ENCODE peak calls at places on chromosomes 11 and 22, in six cellular contexts. L is adrenal gland, M is A549, J is psoas muscle, Y is neural progenitor cell, B is IMR-90. T is an unnamed sample.
A peak's percentile ranks its signal among the peaks of the same experiment; 100 is the strongest.

GRCh38 chr11:110989734-110990133 is 255.8 kb upstream of the POU2AF2 start:
- DNase-seq in L (peak; percentile 65), M (no peak), J (peak; percentile 17), Y (no peak), B (peak; percentile 90), T (no peak)

GRCh38 chr11:131907371-131907770 is 537.0 kb downstream of the NTM start:
- DNase-seq in L (no peak), M (no peak), J (no peak), Y (no peak), B (no peak), T (no peak)

GRCh38 chr11:1478544-1478943 is 8.0 kb downstream of the MOB2 start:
- DNase-seq in L (no peak), M (no peak), J (peak; percentile 12), Y (no peak), B (no peak), T (peak; percentile 7)

GRCh38 chr11:57491371-57492061 is 24.0 kb downstream of the SLC43A1 start:
- DNase-seq in L (peak; percentile 65), M (no peak), J (peak; percentile 49), Y (peak; percentile 72), B (no peak), T (no peak)

GRCh38 chr22:32587449-32587848 is 112.8 kb downstream of the FBXO7 start:
- DNase-seq in L (peak; percentile 62), M (no peak), J (peak; percentile 74), Y (no peak), B (no peak), T (peak; percentile 14)

GRCh38 chr22:17883356-17883755 is 109.1 kb upstream of the BID start:
- DNase-seq in L (no peak), M (no peak), J (no peak), Y (no peak), B (no peak), T (no peak)

GRCh38 chr22:36736701-36737320 is 33.3 kb upstream of the CACNG2 start:
- DNase-seq in L (peak; percentile 17), M (no peak), J (no peak), Y (no peak), B (no peak), T (no peak)

GRCh38 chr11:71209656-71210055 is 42.7 kb downstream of the SHANK2 start:
- DNase-seq in L (no peak), M (no peak), J (no peak), Y (no peak), B (no peak), T (no peak)

GRCh38 chr11:33533668-33534067 is 167.0 kb downstream of the C11orf91 start:
- DNase-seq in L (no peak), M (no peak), J (no peak), Y (no peak), B (peak; percentile 54), T (no peak)

GRCh38 chr22:31082606-31083376 is 1.7 kb downstream of the SMTN start:
- DNase-seq in L (peak; percentile 79), M (peak; percentile 76), J (peak; percentile 67), Y (peak; percentile 45), B (peak; percentile 64), T (peak; percentile 73)

GRCh38 chr11:132943325-132943736 is 589.0 kb downstream of the OPCML start:
- DNase-seq in L (no peak), M (no peak), J (no peak), Y (no peak), B (no peak), T (no peak)

GRCh38 chr11:92253945-92254344 is 29.3 kb downstream of the FAT3 start:
- DNase-seq in L (no peak), M (no peak), J (no peak), Y (no peak), B (no peak), T (no peak)

GRCh38 chr11:129973068-129973467 is 29.6 kb downstream of the PRDM10 start:
- DNase-seq in L (no peak), M (no peak), J (no peak), Y (no peak), B (no peak), T (no peak)

GRCh38 chr11:27912916-27913315 is 195.0 kb downstream of the KIF18A start:
- DNase-seq in L (no peak), M (no peak), J (no peak), Y (no peak), B (peak; percentile 36), T (no peak)

GRCh38 chr22:25120093-25120561 is 79.5 kb upstream of the CRYBB3 start:
- DNase-seq in L (peak; percentile 76), M (no peak), J (no peak), Y (peak; percentile 72), B (no peak), T (peak; percentile 88)

GRCh38 chr11:77156396-77157195 is 28.6 kb downstream of the MYO7A start:
- DNase-seq in L (no peak), M (no peak), J (no peak), Y (no peak), B (no peak), T (no peak)

GRCh38 chr11:64409707-64410395 is 50.9 kb downstream of the RPS6KA4 start:
- DNase-seq in L (no peak), M (no peak), J (no peak), Y (no peak), B (peak; percentile 17), T (peak; percentile 35)

GRCh38 chr11:19820100-19820499 is 107.5 kb downstream of the NAV2 start:
- DNase-seq in L (no peak), M (no peak), J (no peak), Y (no peak), B (peak; percentile 29), T (no peak)

GRCh38 chr11:70574725-70575347 is 176.5 kb downstream of the CTTN start:
- DNase-seq in L (no peak), M (no peak), J (no peak), Y (no peak), B (no peak), T (no peak)

GRCh38 chr22:39381930-39382329 is 17.6 kb upstream of the TAB1 start:
- DNase-seq in L (no peak), M (no peak), J (no peak), Y (no peak), B (no peak), T (no peak)

GRCh38 chr22:39383841-39384625 is 15.5 kb upstream of the TAB1 start:
- DNase-seq in L (no peak), M (no peak), J (no peak), Y (no peak), B (peak; percentile 46), T (no peak)

GRCh38 chr22:39381009-39381755 is 18.4 kb upstream of the TAB1 start:
- DNase-seq in L (no peak), M (no peak), J (no peak), Y (no peak), B (no peak), T (no peak)

GRCh38 chr22:39382410-39382809 is 17.2 kb upstream of the TAB1 start:
- DNase-seq in L (no peak), M (no peak), J (no peak), Y (no peak), B (no peak), T (no peak)

GRCh38 chr22:39380331-39380730 is 19.2 kb upstream of the TAB1 start:
- DNase-seq in L (no peak), M (no peak), J (no peak), Y (no peak), B (no peak), T (no peak)
- H3K27ac ChIP-seq in L (no peak overlapping the region), M (no peak overlapping the region), J (no peak overlapping the region), Y (no peak overlapping the region), B (no peak overlapping the region), T (no peak overlapping the region)

GRCh38 chr11:60469723-60470122 is 14.1 kb downstream of the MS4A1 start:
- DNase-seq in L (no peak), M (no peak), J (no peak), Y (no peak), B (no peak), T (no peak)
- TF ChIP-seq CTCF in L (no peak), M (no peak), J (no peak), Y (no peak), B (no peak), T (no peak)

DNA sequence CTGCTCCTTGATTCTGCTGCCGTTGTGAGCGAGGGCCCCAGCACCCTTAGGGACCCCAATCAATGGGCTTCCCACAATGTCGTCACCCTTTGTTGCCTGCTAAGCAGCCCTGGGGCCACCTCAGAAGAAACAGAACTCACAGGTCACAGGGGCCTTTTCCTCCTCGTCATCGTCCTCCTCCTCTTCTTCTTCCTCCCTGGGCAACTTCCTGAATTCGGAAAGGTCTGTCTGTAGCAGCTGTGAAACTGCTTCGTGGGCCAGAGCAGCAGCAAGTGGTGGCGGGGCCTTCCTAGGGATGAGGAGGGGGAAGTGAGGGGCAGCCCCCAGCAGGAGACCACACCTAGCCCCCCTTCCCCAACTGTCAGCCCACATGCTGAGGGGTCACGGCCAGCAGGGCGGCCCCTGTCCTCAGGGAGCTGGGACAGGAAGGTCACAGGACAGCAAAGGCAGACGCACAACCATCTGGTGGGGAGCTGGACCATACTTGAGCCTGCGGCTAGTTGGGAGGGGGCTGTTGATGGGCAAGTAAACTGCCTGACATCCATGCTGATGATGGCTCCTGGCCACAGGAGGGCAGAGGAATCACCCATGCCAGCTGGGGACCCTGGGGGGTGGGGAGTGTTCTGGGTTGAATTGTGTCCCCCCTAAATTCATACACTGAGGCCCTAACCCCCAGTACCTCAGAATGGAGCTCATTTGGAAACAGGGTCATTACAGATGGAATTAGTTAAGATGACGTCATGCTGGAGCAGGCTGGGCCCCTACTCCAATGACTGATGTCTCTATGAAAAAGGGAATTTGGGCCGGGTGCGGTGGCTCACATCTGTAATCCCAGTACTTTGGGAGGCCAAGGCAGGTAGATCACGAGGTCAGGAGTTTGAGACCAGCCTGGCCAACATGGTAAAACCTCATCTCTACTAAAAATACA is 13.0 kb downstream of the PPM1F start:
- DNase-seq in L (no peak), M (no peak), J (no peak), Y (no peak), B (no peak), T (peak; percentile 47)
- H3K27ac ChIP-seq in L (peak overlapping the region; percentile 93), M (no peak overlapping the region), J (peak overlapping the region; percentile 84), Y (no peak overlapping the region), B (no peak overlapping the region), T (peak overlapping the region; percentile 86)

DNA sequence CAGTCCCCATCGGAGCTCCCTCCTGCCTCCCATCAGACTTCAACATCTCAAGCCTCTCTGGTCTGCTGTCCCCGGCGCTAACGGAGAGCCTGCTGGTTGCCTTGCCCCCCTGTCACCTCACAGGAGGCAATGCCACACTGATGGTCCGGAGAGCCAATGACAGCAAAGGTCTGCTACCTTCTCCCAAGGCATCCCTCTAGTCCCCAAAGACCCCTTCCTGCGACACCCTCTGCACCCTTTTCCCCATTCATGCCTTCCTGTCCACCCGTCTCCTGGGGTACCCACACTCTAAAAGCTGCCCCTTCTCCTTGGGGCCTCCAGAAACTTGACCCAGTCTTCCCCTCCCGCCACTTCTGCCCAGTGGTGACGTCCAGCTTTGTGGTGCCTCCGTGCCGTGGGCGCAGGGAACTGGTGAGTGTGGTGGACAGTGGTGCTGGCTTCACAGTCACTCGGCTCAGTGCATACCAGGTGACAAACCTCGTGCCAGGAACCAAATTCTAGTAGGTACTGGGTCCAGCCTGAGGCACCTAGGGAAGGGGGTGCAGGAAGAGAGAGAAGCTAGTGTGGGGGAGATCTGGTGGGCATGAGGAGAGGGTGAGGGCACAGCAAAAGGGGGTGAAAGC is 860 bp downstream of the UPK2 start:
- DNase-seq in L (no peak), M (no peak), J (no peak), Y (no peak), B (no peak), T (no peak)
- TF ChIP-seq CTCF in L (no peak), M (no peak), J (no peak), Y (no peak), B (no peak), T (no peak)

T was measured in body of pancreas.